ENCODE peak calls at places on chromosomes 7 and 10, in seven cellular contexts. C is prostate gland, L is suprapubic skin, G is testis, E is spleen, H is esophagus squamous epithelium, K is NB4. P is an unnamed sample.

GRCh38 chr10:79260803-79261740 is 86.2 kb upstream of the PPIF start:
- DNase-seq in C (peak), L (no peak), G (peak), E (no peak), H (no peak), K (no peak), P (no peak)

GRCh38 chr10:22852712-22853353 is 75.0 kb upstream of the ARMC3 start:
- DNase-seq in C (no peak), L (no peak), G (no peak), E (no peak), H (no peak), K (peak), P (no peak)

GRCh38 chr10:97538401-97538800 is 34.2 kb upstream of the ANKRD2 start:
- DNase-seq in C (no peak), L (no peak), G (no peak), E (peak), H (no peak), K (no peak), P (no peak)

GRCh38 chr7:135001390-135002165 is 15.3 kb downstream of the AGBL3 start:
- DNase-seq in C (no peak), L (no peak), G (no peak), E (no peak), H (no peak), K (peak), P (no peak)

GRCh38 chr10:62594093-62594520 is 210.4 kb upstream of the ADO start:
- DNase-seq in C (peak), L (no peak), G (peak), E (peak), H (no peak), K (peak), P (peak)

GRCh38 chr7:152551304-152552036 is 115.7 kb upstream of the KMT2C start:
- DNase-seq in C (no peak), L (no peak), G (no peak), E (no peak), H (no peak), K (no peak), P (no peak)

GRCh38 chr10:92844746-92845145 is 3.6 kb upstream of the EXOC6 start:
- DNase-seq in C (no peak), L (no peak), G (no peak), E (no peak), H (no peak), K (peak), P (no peak)

GRCh38 chr7:101814081-101814995 is 3.1 kb upstream of the CUX1 start:
- DNase-seq in C (peak), L (peak), G (peak), E (peak), H (no peak), K (peak), P (no peak)

GRCh38 chr7:333399-333776 is 43.4 kb downstream of the FOXL3 start:
- DNase-seq in C (peak), L (no peak), G (peak), E (no peak), H (no peak), K (no peak), P (peak)

GRCh38 chr7:29300649-29301048 is 106.1 kb downstream of the CHN2 start:
- DNase-seq in C (no peak), L (no peak), G (no peak), E (no peak), H (no peak), K (no peak), P (no peak)

DNA sequence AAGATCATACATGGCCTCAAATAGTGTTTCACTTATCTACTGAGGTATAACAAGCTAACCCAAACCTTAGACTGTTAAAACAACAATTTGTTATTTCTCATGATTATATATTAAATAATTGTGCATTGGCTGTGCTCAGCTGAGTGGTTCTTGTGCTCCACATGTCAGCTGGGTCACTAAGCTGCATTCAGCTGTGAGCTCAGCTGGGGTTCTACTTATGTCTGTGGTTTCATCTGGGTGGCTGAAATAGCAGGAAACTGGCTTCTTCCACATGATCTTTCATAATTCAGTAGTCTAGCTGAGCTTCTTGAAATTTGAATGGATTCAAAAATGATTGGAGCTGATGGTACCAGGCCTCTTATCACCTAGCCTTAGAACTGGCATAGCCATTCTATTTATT is 181.8 kb upstream of the CSTF2T start:
- DNase-seq in C (no peak), L (no peak), G (no peak), E (no peak), H (no peak), K (no peak), P (no peak)
- TF ChIP-seq CTCF in C (no peak), L (no peak), G (no peak), E (no peak), H (no peak), K (no peak), P (no peak)

GRCh38 chr10:1571587-1572237 is 165.6 kb downstream of the ADARB2 start:
- DNase-seq in C (no peak), L (peak), G (no peak), E (no peak), H (no peak), K (no peak), P (no peak)
- TF ChIP-seq POLR2A in C (no peak), L (no peak), G (no peak), E (no peak), H (no peak), K (no peak), P (no peak)

DNA sequence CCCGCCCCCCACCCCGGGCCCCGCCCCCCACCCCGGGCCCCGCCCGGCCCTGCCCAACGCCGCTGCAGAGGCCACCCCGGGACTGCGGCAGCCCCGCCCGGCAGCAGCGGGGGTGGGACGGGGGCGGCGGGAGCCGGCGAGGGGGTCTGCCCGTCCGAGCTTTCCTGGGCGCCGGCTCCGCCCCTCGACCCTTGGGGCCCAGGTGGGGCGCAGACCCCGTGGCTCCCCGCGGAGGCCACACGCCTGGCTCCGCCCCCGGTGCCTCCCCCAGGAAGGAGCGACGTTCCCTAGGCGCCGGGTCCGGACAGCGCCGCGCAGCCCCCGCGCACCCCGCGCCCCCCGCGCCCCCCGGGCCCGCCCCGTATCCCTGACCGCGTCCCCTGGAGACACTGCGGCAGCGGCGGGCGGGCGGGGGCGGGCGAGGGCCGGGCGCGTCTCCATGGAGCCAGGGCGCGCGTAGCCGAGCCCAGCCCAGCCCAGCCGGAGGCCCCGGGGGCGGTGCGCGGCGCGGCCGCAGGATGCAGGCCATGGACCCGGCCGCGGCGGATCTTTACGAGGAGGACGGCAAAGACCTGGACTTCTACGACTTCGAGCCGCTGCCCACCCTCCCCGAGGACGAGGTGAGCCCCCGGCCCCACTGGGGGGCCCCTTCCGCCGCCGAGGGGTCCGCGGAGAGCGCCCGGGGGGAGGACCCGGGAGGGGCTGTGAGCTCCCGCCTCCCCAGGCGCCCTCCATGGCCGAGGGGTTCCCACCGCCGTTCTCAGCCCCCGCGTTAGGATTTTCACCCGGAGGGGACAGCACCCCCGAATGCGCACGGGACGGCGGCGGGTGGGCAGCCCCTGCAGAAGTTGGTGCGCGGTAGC is at the start of gene KNDC1:
- DNase-seq in C (no peak), L (peak), G (no peak), E (peak), H (no peak), K (peak), P (no peak)
- H3K4me3 ChIP-seq in C (peak), L (peak), G (peak), E (peak), H (peak), K (no peak), P (peak)

DNA sequence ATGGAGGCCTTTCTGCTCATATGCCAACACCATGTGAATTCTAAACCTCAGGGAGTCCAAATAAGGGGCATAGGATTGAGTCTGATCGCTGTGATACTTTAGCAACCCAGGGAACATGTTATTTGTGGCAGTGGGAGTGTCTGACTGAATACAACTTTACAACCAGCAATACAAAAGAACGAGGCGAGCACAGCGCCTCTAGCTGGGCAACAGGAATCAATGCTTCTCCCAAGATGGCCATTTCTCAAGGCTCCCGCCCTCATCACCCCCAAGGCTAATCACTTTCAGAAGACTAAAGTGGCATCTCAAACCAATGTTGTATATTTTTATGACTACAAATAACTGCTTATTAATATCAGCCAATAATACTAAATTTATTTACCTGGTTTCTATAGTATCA is 28.1 kb downstream of the YWHAG start:
- DNase-seq in C (no peak), L (no peak), G (no peak), E (no peak), H (no peak), K (peak), P (no peak)
- TF ChIP-seq CTCF in C (no peak), L (no peak), G (no peak), E (no peak), H (no peak), K (peak), P (no peak)

GRCh38 chr10:88968316-88968882 is 15.8 kb upstream of the ACTA2 start:
- DNase-seq in C (no peak), L (no peak), G (no peak), E (no peak), H (no peak), K (no peak), P (no peak)
- TF ChIP-seq POLR2A in C (no peak), L (no peak), G (no peak), E (no peak), H (no peak), K (no peak), P (no peak)

DNA sequence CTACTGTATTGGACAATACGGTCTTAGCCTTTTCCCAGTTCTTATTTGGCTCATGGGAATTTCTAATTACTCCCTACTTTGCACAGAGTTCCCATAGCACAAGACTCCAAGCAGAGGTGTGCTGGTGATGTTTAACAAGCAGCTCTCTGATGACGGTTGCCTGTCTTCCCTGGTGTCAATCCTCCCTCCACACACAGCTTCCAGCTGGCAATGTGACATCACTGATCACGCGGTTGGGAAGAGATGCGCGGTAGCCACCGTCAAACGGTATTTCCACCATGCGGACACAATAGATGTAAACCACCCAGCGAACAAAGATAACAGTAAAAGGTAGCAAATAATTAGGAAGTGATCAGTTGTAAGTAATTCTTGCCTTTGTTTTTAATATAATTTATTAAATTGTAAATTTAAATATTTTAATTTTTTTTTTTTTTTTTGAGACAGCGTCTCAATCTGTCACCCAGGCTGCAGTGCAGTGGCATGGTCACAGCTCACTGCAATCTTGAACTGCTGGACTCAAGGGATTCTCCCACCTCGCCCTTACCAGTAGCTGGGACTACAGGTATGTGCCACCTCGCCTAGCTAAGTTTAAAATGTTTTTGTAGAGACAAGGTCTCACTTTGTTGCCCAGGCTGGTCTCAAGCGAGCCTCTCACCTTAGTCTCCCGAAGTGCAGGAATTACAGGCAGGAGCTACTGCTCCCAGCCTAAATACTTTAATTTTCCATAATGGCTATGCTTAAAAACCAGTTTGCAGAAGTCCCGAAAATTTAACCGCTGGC is 36.3 kb upstream of the IL15RA start:
- DNase-seq in C (no peak), L (no peak), G (no peak), E (no peak), H (no peak), K (no peak), P (no peak)
- H3K4me3 ChIP-seq in C (no peak), L (no peak), G (no peak), E (no peak), H (no peak), K (no peak), P (no peak)

P was measured in breast epithelium.